ENCODE peak calls at places on chromosomes 2 and 18, in ten cellular contexts. One of them, this sample, is unnamed.
A peak's percentile ranks its signal among the peaks of the same experiment; 100 is the strongest.

GRCh38 chr2:167964650-167965404 is 282.6 kb downstream of the STK39 start:
- DNase-seq in bronchial epithelial cell: peak; percentile 20
- DNase-seq in neural crest cell: no peak
- DNase-seq in spleen: no peak
- DNase-seq in mucosa of descending colon: no peak
- DNase-seq in nephron progenitor cell: no peak
- DNase-seq in RWPE1: no peak
- DNase-seq in fibroblast of lung: peak; percentile 46
- DNase-seq in right atrium auricular region: no peak
- DNase-seq in dorsolateral prefrontal cortex: no peak
- DNase-seq in this sample: peak; percentile 20

GRCh38 chr18:77039196-77040140 is 93.1 kb downstream of the MBP start:
- DNase-seq in RWPE1: peak; percentile 68
- DNase-seq in bronchial epithelial cell: peak; percentile 75
- DNase-seq in fibroblast of lung: no peak
- DNase-seq in mucosa of descending colon: no peak
- DNase-seq in neural crest cell: no peak
- DNase-seq in right atrium auricular region: no peak
- DNase-seq in dorsolateral prefrontal cortex: no peak
- DNase-seq in spleen: no peak
- DNase-seq in nephron progenitor cell: no peak
- DNase-seq in this sample: peak; percentile 60

GRCh38 chr2:218003994-218004419 is 1.2 kb upstream of the TNS1 start:
- DNase-seq in dorsolateral prefrontal cortex: no peak
- DNase-seq in RWPE1: no peak
- DNase-seq in neural crest cell: no peak
- DNase-seq in fibroblast of lung: peak; percentile 98
- DNase-seq in mucosa of descending colon: peak; percentile 40
- DNase-seq in right atrium auricular region: peak; percentile 94
- DNase-seq in spleen: no peak
- DNase-seq in nephron progenitor cell: no peak
- DNase-seq in bronchial epithelial cell: peak; percentile 59
- DNase-seq in this sample: peak; percentile 100

GRCh38 chr2:15450808-15451207 is 110.3 kb downstream of the NBAS start:
- DNase-seq in neural crest cell: no peak
- DNase-seq in mucosa of descending colon: no peak
- DNase-seq in right atrium auricular region: no peak
- DNase-seq in dorsolateral prefrontal cortex: no peak
- DNase-seq in bronchial epithelial cell: no peak
- DNase-seq in RWPE1: no peak
- DNase-seq in spleen: no peak
- DNase-seq in fibroblast of lung: no peak
- DNase-seq in nephron progenitor cell: no peak
- DNase-seq in this sample: no peak

GRCh38 chr2:239012936-239013669 is 165.2 kb downstream of the TWIST2 start:
- DNase-seq in RWPE1: no peak
- DNase-seq in fibroblast of lung: no peak
- DNase-seq in bronchial epithelial cell: no peak
- DNase-seq in neural crest cell: no peak
- DNase-seq in right atrium auricular region: no peak
- DNase-seq in spleen: peak; percentile 16
- DNase-seq in dorsolateral prefrontal cortex: peak; percentile 29
- DNase-seq in mucosa of descending colon: no peak
- DNase-seq in nephron progenitor cell: no peak
- DNase-seq in this sample: no peak

GRCh38 chr18:49561377-49562193 is at the start of gene LIPG:
- DNase-seq in bronchial epithelial cell: peak; percentile 95
- DNase-seq in neural crest cell: peak; percentile 59
- DNase-seq in mucosa of descending colon: peak; percentile 84
- DNase-seq in spleen: no peak
- DNase-seq in fibroblast of lung: peak; percentile 77
- DNase-seq in nephron progenitor cell: peak; percentile 79
- DNase-seq in RWPE1: peak; percentile 90
- DNase-seq in right atrium auricular region: no peak
- DNase-seq in dorsolateral prefrontal cortex: no peak
- DNase-seq in this sample: peak; percentile 74

GRCh38 chr2:167939513-167940360 is 307.7 kb downstream of the STK39 start:
- DNase-seq in bronchial epithelial cell: no peak
- DNase-seq in dorsolateral prefrontal cortex: no peak
- DNase-seq in neural crest cell: no peak
- DNase-seq in right atrium auricular region: no peak
- DNase-seq in fibroblast of lung: no peak
- DNase-seq in spleen: no peak
- DNase-seq in nephron progenitor cell: no peak
- DNase-seq in RWPE1: no peak
- DNase-seq in mucosa of descending colon: no peak
- DNase-seq in this sample: no peak

GRCh38 chr2:72214429-72215143 is 66.9 kb upstream of the CYP26B1 start:
- DNase-seq in bronchial epithelial cell: peak; percentile 80
- DNase-seq in RWPE1: no peak
- DNase-seq in fibroblast of lung: peak; percentile 56
- DNase-seq in spleen: no peak
- DNase-seq in neural crest cell: no peak
- DNase-seq in mucosa of descending colon: no peak
- DNase-seq in nephron progenitor cell: no peak
- DNase-seq in right atrium auricular region: no peak
- DNase-seq in dorsolateral prefrontal cortex: no peak
- DNase-seq in this sample: peak; percentile 21

GRCh38 chr2:2569306-2569705 is 238.2 kb upstream of the MYT1L start:
- DNase-seq in bronchial epithelial cell: no peak
- DNase-seq in neural crest cell: no peak
- DNase-seq in nephron progenitor cell: no peak
- DNase-seq in mucosa of descending colon: no peak
- DNase-seq in spleen: peak; percentile 68
- DNase-seq in right atrium auricular region: no peak
- DNase-seq in fibroblast of lung: no peak
- DNase-seq in dorsolateral prefrontal cortex: no peak
- DNase-seq in RWPE1: no peak
- DNase-seq in this sample: no peak

GRCh38 chr2:41941831-41942230 is 106.0 kb upstream of the PKDCC start:
- DNase-seq in RWPE1: no peak
- DNase-seq in dorsolateral prefrontal cortex: no peak
- DNase-seq in bronchial epithelial cell: no peak
- DNase-seq in fibroblast of lung: no peak
- DNase-seq in right atrium auricular region: no peak
- DNase-seq in nephron progenitor cell: no peak
- DNase-seq in neural crest cell: no peak
- DNase-seq in mucosa of descending colon: no peak
- DNase-seq in spleen: no peak
- DNase-seq in this sample: no peak

GRCh38 chr2:1752751-1753150 is 8.4 kb upstream of the PXDN start:
- DNase-seq in neural crest cell: no peak
- DNase-seq in mucosa of descending colon: no peak
- DNase-seq in fibroblast of lung: no peak
- DNase-seq in bronchial epithelial cell: no peak
- DNase-seq in RWPE1: no peak
- DNase-seq in nephron progenitor cell: no peak
- DNase-seq in spleen: no peak
- DNase-seq in dorsolateral prefrontal cortex: peak; percentile 30
- DNase-seq in right atrium auricular region: no peak
- DNase-seq in this sample: no peak

GRCh38 chr2:118657451-118657850 is 190.0 kb downstream of the EN1 start:
- DNase-seq in nephron progenitor cell: no peak
- DNase-seq in neural crest cell: no peak
- DNase-seq in RWPE1: no peak
- DNase-seq in mucosa of descending colon: no peak
- DNase-seq in bronchial epithelial cell: no peak
- DNase-seq in spleen: no peak
- DNase-seq in fibroblast of lung: no peak
- DNase-seq in right atrium auricular region: no peak
- DNase-seq in dorsolateral prefrontal cortex: no peak
- DNase-seq in this sample: peak; percentile 68

GRCh38 chr2:108377815-108378630 is at the start of gene SULT1C4:
- DNase-seq in RWPE1: no peak
- DNase-seq in fibroblast of lung: peak; percentile 53
- DNase-seq in nephron progenitor cell: peak; percentile 87
- DNase-seq in right atrium auricular region: peak; percentile 65
- DNase-seq in dorsolateral prefrontal cortex: peak; percentile 40
- DNase-seq in bronchial epithelial cell: no peak
- DNase-seq in spleen: peak; percentile 72
- DNase-seq in mucosa of descending colon: peak; percentile 32
- DNase-seq in neural crest cell: peak; percentile 52
- DNase-seq in this sample: no peak

GRCh38 chr2:199659207-199659606 is 191.8 kb downstream of the FTCDNL1 start:
- DNase-seq in nephron progenitor cell: peak; percentile 72
- DNase-seq in bronchial epithelial cell: no peak
- DNase-seq in dorsolateral prefrontal cortex: peak; percentile 54
- DNase-seq in spleen: peak; percentile 68
- DNase-seq in fibroblast of lung: peak; percentile 36
- DNase-seq in RWPE1: peak; percentile 8
- DNase-seq in right atrium auricular region: no peak
- DNase-seq in neural crest cell: peak; percentile 63
- DNase-seq in mucosa of descending colon: peak; percentile 31
- DNase-seq in this sample: peak; percentile 28

GRCh38 chr2:120820885-120821279 is 85.2 kb downstream of the GLI2 start:
- DNase-seq in spleen: peak; percentile 52
- DNase-seq in RWPE1: no peak
- DNase-seq in bronchial epithelial cell: no peak
- DNase-seq in mucosa of descending colon: no peak
- DNase-seq in fibroblast of lung: peak; percentile 75
- DNase-seq in nephron progenitor cell: no peak
- DNase-seq in dorsolateral prefrontal cortex: no peak
- DNase-seq in right atrium auricular region: no peak
- DNase-seq in neural crest cell: no peak
- DNase-seq in this sample: peak; percentile 84

GRCh38 chr2:187050409-187050998 is 201.5 kb upstream of the ZSWIM2 start:
- DNase-seq in fibroblast of lung: no peak
- DNase-seq in bronchial epithelial cell: peak; percentile 18
- DNase-seq in neural crest cell: no peak
- DNase-seq in spleen: no peak
- DNase-seq in right atrium auricular region: no peak
- DNase-seq in nephron progenitor cell: no peak
- DNase-seq in RWPE1: no peak
- DNase-seq in dorsolateral prefrontal cortex: no peak
- DNase-seq in mucosa of descending colon: no peak
- DNase-seq in this sample: peak; percentile 46

GRCh38 chr2:71336384-71336783 is 4.8 kb downstream of the ZNF638 start:
- DNase-seq in spleen: no peak
- DNase-seq in nephron progenitor cell: no peak
- DNase-seq in bronchial epithelial cell: no peak
- DNase-seq in RWPE1: no peak
- DNase-seq in mucosa of descending colon: no peak
- DNase-seq in fibroblast of lung: no peak
- DNase-seq in dorsolateral prefrontal cortex: no peak
- DNase-seq in neural crest cell: no peak
- DNase-seq in right atrium auricular region: no peak
- DNase-seq in this sample: no peak

GRCh38 chr18:26017929-26018328 is 72.5 kb downstream of the SS18 start:
- DNase-seq in mucosa of descending colon: no peak
- DNase-seq in neural crest cell: no peak
- DNase-seq in spleen: no peak
- DNase-seq in nephron progenitor cell: no peak
- DNase-seq in RWPE1: no peak
- DNase-seq in right atrium auricular region: no peak
- DNase-seq in fibroblast of lung: peak; percentile 21
- DNase-seq in dorsolateral prefrontal cortex: no peak
- DNase-seq in bronchial epithelial cell: no peak
- DNase-seq in this sample: no peak
- TF ChIP-seq CTCF in mucosa of descending colon: no peak
- TF ChIP-seq CTCF in neural crest cell: peak; percentile 51
- TF ChIP-seq CTCF in spleen: no peak
- TF ChIP-seq CTCF in nephron progenitor cell: no peak
- TF ChIP-seq CTCF in RWPE1: no peak
- TF ChIP-seq CTCF in right atrium auricular region: no peak
- TF ChIP-seq CTCF in fibroblast of lung: no peak
- TF ChIP-seq CTCF in dorsolateral prefrontal cortex: peak; percentile 40
- TF ChIP-seq CTCF in bronchial epithelial cell: no peak
- TF ChIP-seq CTCF in this sample: no peak

GRCh38 chr2:197786010-197786877 is 1.1 kb upstream of the BOLL start:
- DNase-seq in fibroblast of lung: no peak
- DNase-seq in RWPE1: no peak
- DNase-seq in spleen: peak; percentile 84
- DNase-seq in mucosa of descending colon: peak; percentile 54
- DNase-seq in dorsolateral prefrontal cortex: no peak
- DNase-seq in right atrium auricular region: no peak
- DNase-seq in bronchial epithelial cell: no peak
- DNase-seq in neural crest cell: peak; percentile 14
- DNase-seq in nephron progenitor cell: peak; percentile 41
- DNase-seq in this sample: no peak
- TF ChIP-seq CTCF in fibroblast of lung: peak; percentile 56
- TF ChIP-seq CTCF in RWPE1: peak; percentile 37
- TF ChIP-seq CTCF in spleen: peak; percentile 74
- TF ChIP-seq CTCF in mucosa of descending colon: peak; percentile 61
- TF ChIP-seq CTCF in dorsolateral prefrontal cortex: peak; percentile 26
- TF ChIP-seq CTCF in right atrium auricular region: peak; percentile 51
- TF ChIP-seq CTCF in bronchial epithelial cell: peak; percentile 28
- TF ChIP-seq CTCF in neural crest cell: peak; percentile 61
- TF ChIP-seq CTCF in nephron progenitor cell: peak; percentile 40
- TF ChIP-seq CTCF in this sample: peak; percentile 37

GRCh38 chr2:96739633-96740428 is at the start of gene LMAN2L:
- DNase-seq in right atrium auricular region: peak; percentile 99
- DNase-seq in RWPE1: peak; percentile 97
- DNase-seq in mucosa of descending colon: peak; percentile 96
- DNase-seq in nephron progenitor cell: peak; percentile 95
- DNase-seq in bronchial epithelial cell: peak; percentile 91
- DNase-seq in fibroblast of lung: peak; percentile 97
- DNase-seq in dorsolateral prefrontal cortex: peak; percentile 100
- DNase-seq in neural crest cell: peak; percentile 91
- DNase-seq in spleen: peak; percentile 97
- DNase-seq in this sample: peak; percentile 96
- TF ChIP-seq CTCF in right atrium auricular region: no peak
- TF ChIP-seq CTCF in RWPE1: no peak
- TF ChIP-seq CTCF in mucosa of descending colon: no peak
- TF ChIP-seq CTCF in nephron progenitor cell: no peak
- TF ChIP-seq CTCF in bronchial epithelial cell: peak; percentile 25
- TF ChIP-seq CTCF in fibroblast of lung: no peak
- TF ChIP-seq CTCF in dorsolateral prefrontal cortex: no peak
- TF ChIP-seq CTCF in neural crest cell: no peak
- TF ChIP-seq CTCF in spleen: no peak
- TF ChIP-seq CTCF in this sample: no peak

GRCh38 chr2:75483878-75484277 is 76.9 kb downstream of the EVA1A start:
- DNase-seq in neural crest cell: no peak
- DNase-seq in RWPE1: no peak
- DNase-seq in fibroblast of lung: no peak
- DNase-seq in right atrium auricular region: no peak
- DNase-seq in mucosa of descending colon: no peak
- DNase-seq in spleen: no peak
- DNase-seq in bronchial epithelial cell: no peak
- DNase-seq in nephron progenitor cell: no peak
- DNase-seq in dorsolateral prefrontal cortex: no peak
- DNase-seq in this sample: no peak

GRCh38 chr2:75476778-75477177 is 84.0 kb downstream of the EVA1A start:
- DNase-seq in nephron progenitor cell: no peak
- DNase-seq in neural crest cell: no peak
- DNase-seq in fibroblast of lung: no peak
- DNase-seq in right atrium auricular region: no peak
- DNase-seq in spleen: no peak
- DNase-seq in bronchial epithelial cell: peak; percentile 65
- DNase-seq in mucosa of descending colon: no peak
- DNase-seq in dorsolateral prefrontal cortex: no peak
- DNase-seq in RWPE1: no peak
- DNase-seq in this sample: peak; percentile 31

GRCh38 chr2:75484840-75485239 is 75.9 kb downstream of the EVA1A start:
- DNase-seq in RWPE1: no peak
- DNase-seq in right atrium auricular region: no peak
- DNase-seq in neural crest cell: no peak
- DNase-seq in bronchial epithelial cell: no peak
- DNase-seq in nephron progenitor cell: no peak
- DNase-seq in spleen: no peak
- DNase-seq in mucosa of descending colon: no peak
- DNase-seq in fibroblast of lung: no peak
- DNase-seq in dorsolateral prefrontal cortex: no peak
- DNase-seq in this sample: no peak

GRCh38 chr2:75482398-75482797 is 78.3 kb downstream of the EVA1A start:
- DNase-seq in fibroblast of lung: no peak
- DNase-seq in right atrium auricular region: no peak
- DNase-seq in spleen: no peak
- DNase-seq in bronchial epithelial cell: no peak
- DNase-seq in mucosa of descending colon: no peak
- DNase-seq in nephron progenitor cell: no peak
- DNase-seq in neural crest cell: no peak
- DNase-seq in dorsolateral prefrontal cortex: no peak
- DNase-seq in RWPE1: no peak
- DNase-seq in this sample: no peak

GRCh38 chr2:75481041-75481836 is 79.5 kb downstream of the EVA1A start:
- DNase-seq in bronchial epithelial cell: peak; percentile 27
- DNase-seq in RWPE1: no peak
- DNase-seq in nephron progenitor cell: no peak
- DNase-seq in spleen: no peak
- DNase-seq in fibroblast of lung: peak; percentile 39
- DNase-seq in mucosa of descending colon: no peak
- DNase-seq in neural crest cell: no peak
- DNase-seq in dorsolateral prefrontal cortex: no peak
- DNase-seq in right atrium auricular region: no peak
- DNase-seq in this sample: peak; percentile 59
- TF ChIP-seq CTCF in bronchial epithelial cell: peak; percentile 51
- TF ChIP-seq CTCF in RWPE1: no peak
- TF ChIP-seq CTCF in nephron progenitor cell: no peak
- TF ChIP-seq CTCF in spleen: peak; percentile 25
- TF ChIP-seq CTCF in fibroblast of lung: peak; percentile 55
- TF ChIP-seq CTCF in mucosa of descending colon: no peak
- TF ChIP-seq CTCF in neural crest cell: peak; percentile 50
- TF ChIP-seq CTCF in dorsolateral prefrontal cortex: no peak
- TF ChIP-seq CTCF in right atrium auricular region: no peak
- TF ChIP-seq CTCF in this sample: peak; percentile 65